ENCODE peak calls at places on chromosomes 2 and 18, in six cellular contexts. L is K562, F is GM12891, R is HepG2, P is GM12878, Y is H1. H is an unnamed sample.

GRCh38 chr2:119253114-119253702 is 29.6 kb downstream of the STEAP3 start:
- DNase-seq in Y (no peak), R (no peak), P (no peak), L (no peak), F (no peak), H (no peak)

GRCh38 chr2:12169721-12170120 is 423.3 kb downstream of the LPIN1 start:
- DNase-seq in L (no peak), Y (no peak), F (no peak), P (no peak), R (no peak), H (no peak)

GRCh38 chr2:44974064-44974715 is 32.7 kb downstream of the SIX3 start:
- DNase-seq in F (no peak), L (peak), Y (peak), R (peak), P (no peak), H (no peak)

GRCh38 chr2:8536686-8537571 is 144.9 kb upstream of the ID2 start:
- DNase-seq in F (no peak), Y (no peak), R (no peak), P (no peak), L (peak), H (no peak)

GRCh38 chr2:237483018-237483731 is 3.9 kb upstream of the MLPH start:
- DNase-seq in L (no peak), P (no peak), F (no peak), R (no peak), Y (no peak), H (no peak)

GRCh38 chr2:9983413-9984216 is 32.1 kb downstream of the GRHL1 start:
- DNase-seq in F (no peak), L (no peak), Y (no peak), R (no peak), P (no peak), H (no peak)

GRCh38 chr2:163834221-163834620 is 98.4 kb upstream of the FIGN start:
- DNase-seq in Y (no peak), L (no peak), R (no peak), P (no peak), F (no peak), H (no peak)

GRCh38 chr2:226495466-226496161 is 304.0 kb downstream of the IRS1 start:
- DNase-seq in R (no peak), Y (no peak), F (no peak), L (no peak), P (no peak), H (no peak)

GRCh38 chr2:120300385-120300784 is 45.6 kb upstream of the INHBB start:
- DNase-seq in R (no peak), L (no peak), Y (peak), F (no peak), P (no peak), H (no peak)

GRCh38 chr2:191499874-191500565 is 177.9 kb upstream of the NABP1 start:
- DNase-seq in P (no peak), L (no peak), Y (no peak), F (no peak), R (no peak), H (no peak)

GRCh38 chr2:208077286-208077685 is 47.0 kb downstream of the CRYGD start:
- DNase-seq in F (no peak), L (no peak), R (no peak), P (no peak), Y (no peak), H (no peak)

GRCh38 chr18:73791081-73791480 is 356.6 kb downstream of the FBXO15 start:
- DNase-seq in P (no peak), F (no peak), Y (no peak), R (no peak), L (no peak), H (no peak)

GRCh38 chr2:20403693-20404381 is 43.0 kb upstream of the RHOB start:
- DNase-seq in F (no peak), Y (no peak), P (no peak), R (no peak), L (no peak), H (no peak)

GRCh38 chr2:65294136-65294535 is 66.5 kb downstream of the ACTR2 start:
- DNase-seq in L (no peak), R (no peak), P (no peak), Y (no peak), F (no peak), H (no peak)

GRCh38 chr2:46798041-46798440 is 117.6 kb downstream of the MCFD2 start:
- DNase-seq in R (no peak), P (no peak), Y (no peak), L (peak), F (no peak), H (no peak)

GRCh38 chr2:39128919-39129391 is 8.1 kb upstream of the SOS1 start:
- DNase-seq in P (peak), R (peak), Y (no peak), F (no peak), L (no peak), H (no peak)

GRCh38 chr2:168884990-168885389 is 5.2 kb downstream of the SPC25 start:
- DNase-seq in P (no peak), R (no peak), F (no peak), L (no peak), Y (no peak), H (no peak)

GRCh38 chr2:132798334-132798733 is 128.3 kb upstream of the LYPD1 start:
- DNase-seq in L (no peak), Y (no peak), R (no peak), F (no peak), P (no peak), H (no peak)

GRCh38 chr2:176612736-176613135 is 343.5 kb downstream of the MTX2 start:
- DNase-seq in Y (no peak), L (no peak), F (no peak), R (no peak), P (no peak), H (no peak)

GRCh38 chr2:99861376-99861760 is 281.0 kb downstream of the AFF3 start:
- DNase-seq in R (no peak), F (peak), L (no peak), P (no peak), Y (no peak), H (no peak)

GRCh38 chr2:128692895-128693519 is 374.3 kb upstream of the HS6ST1 start:
- DNase-seq in F (no peak), R (no peak), Y (no peak), L (no peak), P (no peak), H (no peak)

GRCh38 chr2:197377670-197378069 is 57.2 kb downstream of the SF3B1 start:
- DNase-seq in P (no peak), F (no peak), Y (no peak), R (no peak), L (no peak), H (no peak)

DNA sequence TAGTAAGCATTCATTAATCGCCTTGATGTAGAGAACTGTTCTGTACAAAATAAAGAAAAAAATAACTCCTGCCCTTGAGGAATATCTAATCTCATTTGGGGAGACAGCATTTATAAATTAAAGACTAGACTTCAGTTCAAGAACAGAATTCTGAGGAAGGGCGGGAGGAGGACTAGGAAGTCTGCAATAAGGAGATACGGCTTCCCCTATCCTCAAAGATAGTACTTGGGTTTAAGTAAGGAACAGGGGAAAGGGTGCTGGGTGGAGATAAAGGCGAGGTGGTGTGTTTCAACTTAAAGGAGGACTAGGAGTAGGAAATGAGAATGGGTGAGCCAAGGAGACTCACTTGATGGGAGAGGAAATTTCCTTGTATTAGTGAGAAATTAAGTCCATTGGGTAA is 121.9 kb upstream of the MSTN start:
- DNase-seq in R (no peak), P (no peak), F (no peak), Y (no peak), L (peak), H (no peak)
- TF ChIP-seq POLR2A in R (no peak), P (no peak), F (no peak), Y (no peak), L (no peak), H (no peak)

DNA sequence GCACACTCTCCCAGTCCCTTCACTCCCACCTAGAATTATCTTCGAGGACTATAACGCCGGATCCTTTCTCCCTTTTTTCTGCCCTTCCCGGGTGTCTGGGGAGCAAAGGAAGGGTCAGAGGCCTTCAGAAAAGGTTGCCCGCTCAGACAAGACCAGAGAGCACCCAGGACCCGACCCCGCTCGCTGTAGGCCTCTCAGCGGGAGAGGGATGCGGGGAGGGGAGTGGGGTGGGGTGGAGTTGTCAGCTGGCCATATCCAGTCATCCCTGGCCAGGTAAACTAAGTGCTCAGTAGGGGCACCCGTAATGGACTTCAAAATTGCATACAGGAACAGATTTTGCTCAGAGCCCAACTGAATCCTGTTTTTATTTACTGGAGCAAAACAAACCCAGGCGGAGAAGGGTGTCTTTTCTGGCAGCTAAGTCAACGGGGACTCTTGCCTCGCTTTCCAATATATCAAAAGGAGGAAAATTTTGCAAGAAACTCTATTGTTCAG is 65.0 kb downstream of the NOL4 start:
- DNase-seq in F (no peak), L (no peak), R (no peak), P (no peak), Y (no peak), H (no peak)
- TF ChIP-seq POLR2AphosphoS5 in F (no peak), L (no peak), R (no peak), P (no peak), Y (no peak), H (no peak)

DNA sequence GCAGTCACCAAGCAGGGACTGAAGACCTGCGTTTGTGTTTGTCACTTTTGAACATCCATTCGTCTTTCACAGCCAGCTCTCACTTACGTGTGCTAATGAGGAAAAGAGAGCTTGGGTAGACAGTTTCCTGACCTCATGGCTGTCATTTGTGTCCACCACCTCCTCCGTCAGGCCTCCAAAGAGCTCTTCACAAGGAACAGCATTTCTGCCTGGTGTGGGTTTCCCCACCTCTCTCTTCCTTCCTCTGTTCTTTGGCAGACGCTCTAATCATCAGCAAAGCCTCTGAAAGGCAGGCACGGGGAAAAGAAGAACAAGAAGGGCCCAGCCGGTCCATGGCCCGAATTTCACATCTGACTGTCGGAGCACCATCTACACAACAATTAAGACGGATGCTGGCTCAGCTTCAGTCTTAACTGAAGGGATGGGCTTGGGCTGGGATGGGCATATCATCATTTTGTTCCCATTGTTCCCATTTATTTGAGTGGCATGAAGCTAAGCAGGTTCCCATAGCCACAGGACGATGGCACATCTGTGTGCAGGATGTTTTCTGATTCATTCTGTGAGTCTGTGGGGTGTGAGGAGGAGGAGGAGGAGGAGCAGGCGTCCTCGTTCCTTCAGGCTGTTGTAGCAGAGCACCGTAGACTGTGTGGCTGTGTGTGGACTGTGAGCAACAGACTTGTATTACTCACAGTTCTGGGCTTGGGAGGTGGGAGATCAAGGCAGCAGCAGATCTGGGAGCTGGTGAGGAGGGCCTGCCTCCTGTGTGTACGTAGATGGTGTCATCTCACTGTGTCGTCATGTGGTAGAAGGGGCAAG is 66.4 kb downstream of the TSHZ1 start:
- DNase-seq in F (no peak), L (no peak), R (no peak), P (no peak), Y (no peak), H (no peak)
- TF ChIP-seq TAF1 in F (no peak), L (no peak), R (no peak), P (no peak), Y (no peak), H (no peak)

GRCh38 chr2:70659551-70659950 is 105.9 kb upstream of the TGFA start:
- DNase-seq in P (no peak), Y (peak), F (no peak), L (no peak), R (no peak), H (no peak)

GRCh38 chr2:70656421-70657010 is 102.9 kb upstream of the TGFA start:
- DNase-seq in L (no peak), F (no peak), P (no peak), R (no peak), Y (peak), H (no peak)

GRCh38 chr2:70655786-70656185 is 102.2 kb upstream of the TGFA start:
- DNase-seq in F (no peak), Y (no peak), R (no peak), L (no peak), P (no peak), H (no peak)

GRCh38 chr2:70651727-70652126 is 98.1 kb upstream of the TGFA start:
- DNase-seq in L (no peak), P (no peak), F (no peak), Y (no peak), R (no peak), H (no peak)

GRCh38 chr2:70657246-70657645 is 103.6 kb upstream of the TGFA start:
- DNase-seq in L (no peak), R (no peak), Y (peak), F (no peak), P (no peak), H (no peak)
- TF ChIP-seq POLR2A in L (no peak), R (no peak), Y (no peak), F (no peak), P (no peak), H (no peak)

DNA sequence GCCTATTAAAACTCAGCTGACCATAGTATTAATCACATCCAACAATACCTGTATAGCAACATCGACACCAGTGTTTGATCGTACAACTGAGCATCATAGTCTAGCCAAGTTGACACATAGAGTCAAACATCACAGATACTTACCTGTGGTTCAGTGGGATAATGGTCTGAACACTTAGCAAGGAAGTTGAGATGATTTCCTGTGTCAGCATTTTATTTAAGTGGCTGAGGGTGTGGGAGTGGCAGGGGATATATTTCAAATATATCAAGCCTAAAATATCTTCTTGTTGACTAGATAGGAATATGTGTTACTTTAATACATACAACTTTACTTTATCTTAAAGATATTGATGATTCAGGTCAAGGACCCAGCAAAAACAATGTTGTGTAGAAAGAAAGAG is 1038.6 kb downstream of the TSN start:
- DNase-seq in F (no peak), R (no peak), P (no peak), L (no peak), Y (no peak), H (no peak)
- TF ChIP-seq POLR2AphosphoS5 in F (no peak), R (no peak), P (no peak), L (no peak), Y (no peak), H (no peak)

DNA sequence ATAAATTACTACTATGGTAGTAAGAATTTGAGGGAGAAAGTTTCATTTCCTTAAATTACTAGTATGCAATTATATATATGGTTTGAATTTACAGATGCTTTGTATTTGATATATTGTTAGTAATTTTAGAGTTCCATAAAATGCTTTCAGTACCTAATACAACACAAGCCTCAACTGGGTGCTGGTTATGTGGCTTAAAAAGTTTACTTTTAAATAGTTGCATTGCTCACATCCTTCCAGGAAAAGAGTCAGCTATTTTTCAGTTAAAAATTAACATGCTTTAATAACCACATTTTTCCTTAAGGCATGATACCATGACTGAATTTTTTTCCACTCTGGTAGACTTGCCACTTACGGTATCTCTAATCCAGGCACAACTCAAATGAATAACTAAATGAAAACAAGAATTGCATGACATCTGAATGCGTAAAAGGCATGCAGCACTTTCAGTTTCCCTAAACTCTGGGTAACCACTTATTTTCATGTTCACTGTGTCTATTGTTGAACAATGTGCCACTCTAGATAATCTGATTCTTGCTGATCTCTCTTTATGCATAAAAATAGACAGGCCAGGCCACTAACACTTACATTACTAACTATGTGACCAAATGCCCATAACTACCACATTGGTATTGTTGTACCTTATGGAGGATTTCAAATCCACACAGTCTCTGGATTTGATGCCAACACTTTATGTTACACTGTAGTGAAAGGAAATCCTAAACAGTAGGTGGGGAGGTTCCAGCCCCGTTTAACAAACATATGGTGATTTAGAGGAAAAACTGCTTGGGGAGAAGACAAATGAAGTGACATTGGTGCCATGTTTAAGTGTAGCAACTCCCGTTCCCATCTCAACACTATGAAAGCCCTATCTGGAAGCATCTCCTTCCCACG is 35.5 kb upstream of the SLC35F5 start:
- DNase-seq in Y (no peak), F (peak), P (peak), L (no peak), R (no peak), H (no peak)
- TF ChIP-seq TAF1 in Y (no peak), F (no peak), P (no peak), L (no peak), R (no peak), H (no peak)

GRCh38 chr2:148020036-148020357 is 540 bp downstream of the ORC4 start:
- DNase-seq in P (no peak), L (no peak), R (no peak), F (no peak), Y (no peak), H (no peak)

GRCh38 chr2:148022882-148023281 is 2.0 kb downstream of the MBD5 start:
- DNase-seq in R (no peak), Y (no peak), F (no peak), L (no peak), P (no peak), H (no peak)

GRCh38 chr2:148020358-148021058 is at the start of gene ORC4:
- DNase-seq in L (peak), P (peak), R (peak), F (peak), Y (peak), H (peak)

GRCh38 chr2:148022351-148022750 is 1.5 kb downstream of the MBD5 start:
- DNase-seq in P (no peak), F (no peak), R (no peak), Y (no peak), L (no peak), H (no peak)

DNA sequence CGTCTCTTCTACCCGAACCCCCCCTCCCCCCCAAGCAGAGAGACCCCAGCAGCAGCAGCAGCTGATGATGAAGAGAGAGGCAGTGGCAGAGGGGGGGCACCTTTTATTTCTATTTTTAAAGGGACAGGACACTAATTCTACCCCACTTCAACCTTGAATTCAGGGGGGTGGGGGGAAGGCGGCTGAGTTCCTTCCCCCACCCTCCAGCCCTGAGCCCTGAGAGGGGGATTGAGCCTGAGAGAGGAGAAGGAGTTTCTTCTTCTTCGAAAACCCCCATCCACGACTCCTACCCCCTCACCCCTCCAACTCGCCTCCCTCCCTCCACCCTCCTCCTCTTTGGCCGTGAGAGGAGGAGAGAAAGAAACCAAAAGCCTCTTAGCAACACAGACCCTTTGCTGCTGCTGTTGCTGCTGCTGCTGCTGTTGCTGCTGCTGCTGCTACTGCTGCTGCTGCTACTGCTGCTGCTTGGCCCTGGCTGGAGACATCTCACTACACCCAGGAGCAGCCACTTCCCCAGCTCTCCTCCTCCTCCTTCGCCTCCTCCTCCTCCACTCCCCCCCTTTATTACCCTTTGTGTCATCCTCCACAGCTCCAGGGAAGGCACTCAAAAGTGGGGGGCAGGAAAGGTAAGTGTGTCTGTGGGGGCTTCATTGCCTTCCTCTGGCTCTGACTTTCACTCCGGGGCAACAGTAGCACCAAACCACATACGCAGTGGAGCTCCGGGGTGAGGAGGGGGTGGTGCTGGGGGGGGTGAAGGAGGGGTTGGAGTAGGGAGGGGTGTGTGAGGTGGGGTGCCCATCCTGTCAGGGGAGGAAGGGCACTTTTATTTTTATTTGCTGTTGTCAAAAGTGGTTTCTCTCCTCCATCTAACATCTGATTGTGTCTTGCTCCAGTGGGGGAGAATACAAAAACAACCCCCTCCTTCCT is at the start of gene MBD5:
- DNase-seq in Y (peak), L (peak), P (peak), F (peak), R (peak), H (peak)
- TF ChIP-seq POLR2A in Y (no peak), L (peak), P (peak), F (no peak), R (no peak), H (no peak)

H was measured in GM12892.